ENCODE peak calls at places on chromosomes 12 and 14, in five cellular contexts. One of them, this sample, is unnamed.

GRCh38 chr12:92503977-92504966 is 198.5 kb upstream of the PLEKHG7 start:
- DNase-seq in iPS-NIHi11: no peak
- DNase-seq in stimulated activated CD8-positive, alpha-beta memory T cell treated with anti-CD3 and anti-CD28 coated beads, Interleukin-7, amount 100 ng/mL, for 1 hour: no peak
- DNase-seq in stimulated activated CD4-positive, alpha-beta T cell treated with anti-CD3 and anti-CD28 coated beads, Interleukin-4, amount 100 ng/mL, for 48 hours: no peak
- DNase-seq in NCI-H1417: peak
- DNase-seq in this sample: no peak

GRCh38 chr12:111102062-111102735 is 181.8 kb upstream of the MYL2 start:
- DNase-seq in iPS-NIHi11: no peak
- DNase-seq in stimulated activated CD8-positive, alpha-beta memory T cell treated with anti-CD3 and anti-CD28 coated beads, Interleukin-7, amount 100 ng/mL, for 1 hour: no peak
- DNase-seq in stimulated activated CD4-positive, alpha-beta T cell treated with anti-CD3 and anti-CD28 coated beads, Interleukin-4, amount 100 ng/mL, for 48 hours: no peak
- DNase-seq in NCI-H1417: peak
- DNase-seq in this sample: no peak

GRCh38 chr12:82608706-82609105 is 78.0 kb upstream of the TMTC2 start:
- DNase-seq in iPS-NIHi11: no peak
- DNase-seq in stimulated activated CD8-positive, alpha-beta memory T cell treated with anti-CD3 and anti-CD28 coated beads, Interleukin-7, amount 100 ng/mL, for 1 hour: no peak
- DNase-seq in stimulated activated CD4-positive, alpha-beta T cell treated with anti-CD3 and anti-CD28 coated beads, Interleukin-4, amount 100 ng/mL, for 48 hours: no peak
- DNase-seq in NCI-H1417: no peak
- DNase-seq in this sample: peak

GRCh38 chr14:75643985-75644384 is 16.7 kb downstream of the ERG28 start:
- DNase-seq in iPS-NIHi11: no peak
- DNase-seq in stimulated activated CD8-positive, alpha-beta memory T cell treated with anti-CD3 and anti-CD28 coated beads, Interleukin-7, amount 100 ng/mL, for 1 hour: no peak
- DNase-seq in stimulated activated CD4-positive, alpha-beta T cell treated with anti-CD3 and anti-CD28 coated beads, Interleukin-4, amount 100 ng/mL, for 48 hours: no peak
- DNase-seq in NCI-H1417: no peak
- DNase-seq in this sample: no peak

GRCh38 chr12:11929714-11930113 is 141.0 kb upstream of the BCL2L14 start:
- DNase-seq in iPS-NIHi11: no peak
- DNase-seq in stimulated activated CD8-positive, alpha-beta memory T cell treated with anti-CD3 and anti-CD28 coated beads, Interleukin-7, amount 100 ng/mL, for 1 hour: no peak
- DNase-seq in stimulated activated CD4-positive, alpha-beta T cell treated with anti-CD3 and anti-CD28 coated beads, Interleukin-4, amount 100 ng/mL, for 48 hours: no peak
- DNase-seq in NCI-H1417: no peak
- DNase-seq in this sample: no peak

GRCh38 chr12:115354476-115354890 is 670.5 kb upstream of the TBX3 start:
- DNase-seq in iPS-NIHi11: no peak
- DNase-seq in stimulated activated CD8-positive, alpha-beta memory T cell treated with anti-CD3 and anti-CD28 coated beads, Interleukin-7, amount 100 ng/mL, for 1 hour: no peak
- DNase-seq in stimulated activated CD4-positive, alpha-beta T cell treated with anti-CD3 and anti-CD28 coated beads, Interleukin-4, amount 100 ng/mL, for 48 hours: no peak
- DNase-seq in NCI-H1417: no peak
- DNase-seq in this sample: peak

GRCh38 chr14:69481815-69482568 is 2.5 kb upstream of the PLEKHD1 start:
- DNase-seq in iPS-NIHi11: peak
- DNase-seq in stimulated activated CD8-positive, alpha-beta memory T cell treated with anti-CD3 and anti-CD28 coated beads, Interleukin-7, amount 100 ng/mL, for 1 hour: no peak
- DNase-seq in stimulated activated CD4-positive, alpha-beta T cell treated with anti-CD3 and anti-CD28 coated beads, Interleukin-4, amount 100 ng/mL, for 48 hours: no peak
- DNase-seq in NCI-H1417: no peak
- DNase-seq in this sample: no peak

GRCh38 chr12:13941258-13942249 is 39.8 kb downstream of the GRIN2B start:
- DNase-seq in iPS-NIHi11: peak
- DNase-seq in stimulated activated CD8-positive, alpha-beta memory T cell treated with anti-CD3 and anti-CD28 coated beads, Interleukin-7, amount 100 ng/mL, for 1 hour: no peak
- DNase-seq in stimulated activated CD4-positive, alpha-beta T cell treated with anti-CD3 and anti-CD28 coated beads, Interleukin-4, amount 100 ng/mL, for 48 hours: no peak
- DNase-seq in NCI-H1417: peak
- DNase-seq in this sample: peak

GRCh38 chr14:44701563-44702263 is 194.6 kb upstream of the FSCB start:
- DNase-seq in iPS-NIHi11: no peak
- DNase-seq in stimulated activated CD8-positive, alpha-beta memory T cell treated with anti-CD3 and anti-CD28 coated beads, Interleukin-7, amount 100 ng/mL, for 1 hour: no peak
- DNase-seq in stimulated activated CD4-positive, alpha-beta T cell treated with anti-CD3 and anti-CD28 coated beads, Interleukin-4, amount 100 ng/mL, for 48 hours: no peak
- DNase-seq in NCI-H1417: no peak
- DNase-seq in this sample: no peak

GRCh38 chr12:21815306-21816062 is 41.0 kb upstream of the KCNJ8 start:
- DNase-seq in iPS-NIHi11: no peak
- DNase-seq in stimulated activated CD8-positive, alpha-beta memory T cell treated with anti-CD3 and anti-CD28 coated beads, Interleukin-7, amount 100 ng/mL, for 1 hour: no peak
- DNase-seq in stimulated activated CD4-positive, alpha-beta T cell treated with anti-CD3 and anti-CD28 coated beads, Interleukin-4, amount 100 ng/mL, for 48 hours: no peak
- DNase-seq in NCI-H1417: no peak
- DNase-seq in this sample: peak

GRCh38 chr14:97276573-97276972 is 479.4 kb downstream of the VRK1 start:
- DNase-seq in iPS-NIHi11: no peak
- DNase-seq in stimulated activated CD8-positive, alpha-beta memory T cell treated with anti-CD3 and anti-CD28 coated beads, Interleukin-7, amount 100 ng/mL, for 1 hour: no peak
- DNase-seq in stimulated activated CD4-positive, alpha-beta T cell treated with anti-CD3 and anti-CD28 coated beads, Interleukin-4, amount 100 ng/mL, for 48 hours: no peak
- DNase-seq in NCI-H1417: no peak
- DNase-seq in this sample: no peak

GRCh38 chr12:18810537-18811253 is 72.8 kb downstream of the CAPZA3 start:
- DNase-seq in iPS-NIHi11: no peak
- DNase-seq in stimulated activated CD8-positive, alpha-beta memory T cell treated with anti-CD3 and anti-CD28 coated beads, Interleukin-7, amount 100 ng/mL, for 1 hour: no peak
- DNase-seq in stimulated activated CD4-positive, alpha-beta T cell treated with anti-CD3 and anti-CD28 coated beads, Interleukin-4, amount 100 ng/mL, for 48 hours: no peak
- DNase-seq in NCI-H1417: no peak
- DNase-seq in this sample: no peak

GRCh38 chr14:93013368-93013719 is 90.4 kb downstream of the CHGA start:
- DNase-seq in iPS-NIHi11: no peak
- DNase-seq in stimulated activated CD8-positive, alpha-beta memory T cell treated with anti-CD3 and anti-CD28 coated beads, Interleukin-7, amount 100 ng/mL, for 1 hour: no peak
- DNase-seq in stimulated activated CD4-positive, alpha-beta T cell treated with anti-CD3 and anti-CD28 coated beads, Interleukin-4, amount 100 ng/mL, for 48 hours: no peak
- DNase-seq in NCI-H1417: no peak
- DNase-seq in this sample: peak

GRCh38 chr12:56020437-56021189 is at the start of gene IKZF4:
- DNase-seq in iPS-NIHi11: peak
- DNase-seq in stimulated activated CD8-positive, alpha-beta memory T cell treated with anti-CD3 and anti-CD28 coated beads, Interleukin-7, amount 100 ng/mL, for 1 hour: no peak
- DNase-seq in stimulated activated CD4-positive, alpha-beta T cell treated with anti-CD3 and anti-CD28 coated beads, Interleukin-4, amount 100 ng/mL, for 48 hours: no peak
- DNase-seq in NCI-H1417: peak
- DNase-seq in this sample: no peak

GRCh38 chr14:87133073-87133815 is 859.7 kb downstream of the GALC start:
- DNase-seq in iPS-NIHi11: no peak
- DNase-seq in stimulated activated CD8-positive, alpha-beta memory T cell treated with anti-CD3 and anti-CD28 coated beads, Interleukin-7, amount 100 ng/mL, for 1 hour: no peak
- DNase-seq in stimulated activated CD4-positive, alpha-beta T cell treated with anti-CD3 and anti-CD28 coated beads, Interleukin-4, amount 100 ng/mL, for 48 hours: no peak
- DNase-seq in NCI-H1417: no peak
- DNase-seq in this sample: peak

GRCh38 chr14:104560586-104560945 is 19.0 kb upstream of the C14orf180 start:
- DNase-seq in iPS-NIHi11: no peak
- DNase-seq in stimulated activated CD8-positive, alpha-beta memory T cell treated with anti-CD3 and anti-CD28 coated beads, Interleukin-7, amount 100 ng/mL, for 1 hour: no peak
- DNase-seq in stimulated activated CD4-positive, alpha-beta T cell treated with anti-CD3 and anti-CD28 coated beads, Interleukin-4, amount 100 ng/mL, for 48 hours: no peak
- DNase-seq in NCI-H1417: no peak
- DNase-seq in this sample: no peak

GRCh38 chr14:47300801-47301200 is 374.6 kb downstream of the MDGA2 start:
- DNase-seq in iPS-NIHi11: no peak
- DNase-seq in stimulated activated CD8-positive, alpha-beta memory T cell treated with anti-CD3 and anti-CD28 coated beads, Interleukin-7, amount 100 ng/mL, for 1 hour: no peak
- DNase-seq in stimulated activated CD4-positive, alpha-beta T cell treated with anti-CD3 and anti-CD28 coated beads, Interleukin-4, amount 100 ng/mL, for 48 hours: no peak
- DNase-seq in NCI-H1417: no peak
- DNase-seq in this sample: no peak

GRCh38 chr12:94157891-94158495 is 9.6 kb downstream of the PLXNC1 start:
- DNase-seq in iPS-NIHi11: no peak
- DNase-seq in stimulated activated CD8-positive, alpha-beta memory T cell treated with anti-CD3 and anti-CD28 coated beads, Interleukin-7, amount 100 ng/mL, for 1 hour: no peak
- DNase-seq in stimulated activated CD4-positive, alpha-beta T cell treated with anti-CD3 and anti-CD28 coated beads, Interleukin-4, amount 100 ng/mL, for 48 hours: no peak
- DNase-seq in NCI-H1417: peak
- DNase-seq in this sample: no peak

This sample was measured in GM23248.